ENCODE peak calls at places on chromosomes 13 and 19, in seven cellular contexts. One of them, this sample, is unnamed. For H3K36me3, the result is how much of the 10 kb centered on the place peaks cover.

GRCh38 chr13:110984798-110985197 is 69.9 kb upstream of the ANKRD10 start:
- DNase-seq in psoas muscle: no peak
- DNase-seq in ovary: no peak
- DNase-seq in upper lobe of right lung: no peak
- DNase-seq in neural progenitor cell: no peak
- DNase-seq in cardiac muscle cell: no peak
- DNase-seq in suprapubic skin: no peak
- DNase-seq in this sample: no peak

GRCh38 chr13:59946924-59947323 is 216.8 kb downstream of the DIAPH3 start:
- DNase-seq in psoas muscle: no peak
- DNase-seq in ovary: no peak
- DNase-seq in upper lobe of right lung: no peak
- DNase-seq in neural progenitor cell: no peak
- DNase-seq in cardiac muscle cell: peak
- DNase-seq in suprapubic skin: no peak
- DNase-seq in this sample: no peak

GRCh38 chr13:79225487-79226232 is 180.4 kb downstream of the RBM26 start:
- DNase-seq in psoas muscle: no peak
- DNase-seq in ovary: no peak
- DNase-seq in upper lobe of right lung: no peak
- DNase-seq in neural progenitor cell: no peak
- DNase-seq in cardiac muscle cell: no peak
- DNase-seq in suprapubic skin: no peak
- DNase-seq in this sample: no peak

GRCh38 chr19:33486936-33487793 is 34.4 kb downstream of the PEPD start:
- DNase-seq in psoas muscle: no peak
- DNase-seq in ovary: no peak
- DNase-seq in upper lobe of right lung: peak
- DNase-seq in neural progenitor cell: no peak
- DNase-seq in cardiac muscle cell: no peak
- DNase-seq in suprapubic skin: peak
- DNase-seq in this sample: no peak

GRCh38 chr19:38634757-38635482 is 12.5 kb upstream of the ACTN4 start:
- DNase-seq in psoas muscle: peak
- DNase-seq in ovary: peak
- DNase-seq in upper lobe of right lung: peak
- DNase-seq in neural progenitor cell: peak
- DNase-seq in cardiac muscle cell: peak
- DNase-seq in suprapubic skin: peak
- DNase-seq in this sample: peak

GRCh38 chr13:79869326-79869725 is 388.4 kb downstream of the NDFIP2 start:
- DNase-seq in psoas muscle: no peak
- DNase-seq in ovary: no peak
- DNase-seq in upper lobe of right lung: no peak
- DNase-seq in neural progenitor cell: no peak
- DNase-seq in cardiac muscle cell: no peak
- DNase-seq in suprapubic skin: no peak
- DNase-seq in this sample: no peak

GRCh38 chr19:5036733-5037681 is 68.1 kb downstream of the KDM4B start:
- DNase-seq in psoas muscle: peak
- DNase-seq in ovary: peak
- DNase-seq in upper lobe of right lung: no peak
- DNase-seq in neural progenitor cell: no peak
- DNase-seq in cardiac muscle cell: peak
- DNase-seq in suprapubic skin: no peak
- DNase-seq in this sample: no peak

GRCh38 chr19:38718747-38719543 is 25.3 kb downstream of the CAPN12 start:
- DNase-seq in psoas muscle: peak
- DNase-seq in ovary: peak
- DNase-seq in upper lobe of right lung: peak
- DNase-seq in neural progenitor cell: peak
- DNase-seq in cardiac muscle cell: peak
- DNase-seq in suprapubic skin: no peak
- DNase-seq in this sample: no peak

GRCh38 chr13:87669379-87669978 is 1.7 kb upstream of the SLITRK5 start:
- DNase-seq in psoas muscle: no peak
- DNase-seq in ovary: no peak
- DNase-seq in upper lobe of right lung: no peak
- DNase-seq in neural progenitor cell: peak
- DNase-seq in cardiac muscle cell: peak
- DNase-seq in suprapubic skin: no peak
- DNase-seq in this sample: peak

GRCh38 chr19:17775245-17775927 is 19.6 kb upstream of the B3GNT3 start:
- DNase-seq in psoas muscle: no peak
- DNase-seq in ovary: no peak
- DNase-seq in upper lobe of right lung: no peak
- DNase-seq in neural progenitor cell: peak
- DNase-seq in cardiac muscle cell: peak
- DNase-seq in suprapubic skin: no peak
- DNase-seq in this sample: no peak

GRCh38 chr19:57103573-57104277 is 16.1 kb upstream of the USP29 start:
- DNase-seq in psoas muscle: peak
- DNase-seq in ovary: peak
- DNase-seq in upper lobe of right lung: no peak
- DNase-seq in neural progenitor cell: peak
- DNase-seq in cardiac muscle cell: peak
- DNase-seq in suprapubic skin: no peak
- DNase-seq in this sample: peak

GRCh38 chr13:38697197-38697596 is 10.3 kb downstream of the FREM2 start:
- DNase-seq in psoas muscle: no peak
- DNase-seq in ovary: no peak
- DNase-seq in upper lobe of right lung: no peak
- DNase-seq in neural progenitor cell: no peak
- DNase-seq in cardiac muscle cell: no peak
- DNase-seq in suprapubic skin: no peak
- DNase-seq in this sample: no peak

GRCh38 chr13:110298221-110298565 is 8.8 kb downstream of the COL4A1 start:
- DNase-seq in psoas muscle: no peak
- DNase-seq in ovary: no peak
- DNase-seq in upper lobe of right lung: no peak
- DNase-seq in neural progenitor cell: no peak
- DNase-seq in cardiac muscle cell: no peak
- DNase-seq in suprapubic skin: no peak
- DNase-seq in this sample: no peak

GRCh38 chr13:59145381-59145780 is 1018.3 kb downstream of the DIAPH3 start:
- DNase-seq in psoas muscle: no peak
- DNase-seq in ovary: no peak
- DNase-seq in upper lobe of right lung: no peak
- DNase-seq in neural progenitor cell: no peak
- DNase-seq in cardiac muscle cell: no peak
- DNase-seq in suprapubic skin: no peak
- DNase-seq in this sample: no peak

GRCh38 chr13:42612021-42612765 is 38.2 kb downstream of the TNFSF11 start:
- DNase-seq in psoas muscle: no peak
- DNase-seq in ovary: no peak
- DNase-seq in upper lobe of right lung: no peak
- DNase-seq in neural progenitor cell: no peak
- DNase-seq in cardiac muscle cell: no peak
- DNase-seq in suprapubic skin: no peak
- DNase-seq in this sample: no peak

GRCh38 chr13:87274209-87274819 is 396.9 kb upstream of the SLITRK5 start:
- DNase-seq in psoas muscle: no peak
- DNase-seq in ovary: no peak
- DNase-seq in upper lobe of right lung: no peak
- DNase-seq in neural progenitor cell: peak
- DNase-seq in cardiac muscle cell: peak
- DNase-seq in suprapubic skin: no peak
- DNase-seq in this sample: no peak

GRCh38 chr13:98143601-98144500 is 957 bp downstream of the FARP1 start:
- DNase-seq in psoas muscle: peak
- DNase-seq in ovary: peak
- DNase-seq in upper lobe of right lung: peak
- DNase-seq in neural progenitor cell: peak
- DNase-seq in cardiac muscle cell: peak
- DNase-seq in suprapubic skin: no peak
- DNase-seq in this sample: no peak

GRCh38 chr13:30128095-30128494 is 179.3 kb downstream of the KATNAL1 start:
- DNase-seq in psoas muscle: no peak
- DNase-seq in ovary: no peak
- DNase-seq in upper lobe of right lung: no peak
- DNase-seq in neural progenitor cell: no peak
- DNase-seq in cardiac muscle cell: peak
- DNase-seq in suprapubic skin: no peak
- DNase-seq in this sample: no peak

GRCh38 chr13:76954568-76954967 is 6.3 kb downstream of the ACOD1 start:
- DNase-seq in psoas muscle: no peak
- DNase-seq in ovary: no peak
- DNase-seq in upper lobe of right lung: no peak
- DNase-seq in neural progenitor cell: no peak
- DNase-seq in cardiac muscle cell: no peak
- DNase-seq in suprapubic skin: no peak
- DNase-seq in this sample: no peak

GRCh38 chr19:47186337-47187022 is 44.5 kb downstream of the BBC3 start:
- DNase-seq in psoas muscle: no peak
- DNase-seq in ovary: no peak
- DNase-seq in upper lobe of right lung: no peak
- DNase-seq in neural progenitor cell: no peak
- DNase-seq in cardiac muscle cell: no peak
- DNase-seq in suprapubic skin: no peak
- DNase-seq in this sample: peak

GRCh38 chr13:109787135-109787954 is 962 bp upstream of the IRS2 start:
- DNase-seq in psoas muscle: peak
- DNase-seq in ovary: peak
- DNase-seq in upper lobe of right lung: peak
- DNase-seq in neural progenitor cell: peak
- DNase-seq in cardiac muscle cell: peak
- DNase-seq in suprapubic skin: peak
- DNase-seq in this sample: peak

GRCh38 chr13:52010890-52011689 is at the start of gene ATP7B:
- DNase-seq in psoas muscle: no peak
- DNase-seq in ovary: no peak
- DNase-seq in upper lobe of right lung: no peak
- DNase-seq in neural progenitor cell: peak
- DNase-seq in cardiac muscle cell: peak
- DNase-seq in suprapubic skin: peak
- DNase-seq in this sample: no peak

GRCh38 chr13:67792151-67792665 is 562.1 kb upstream of the PCDH9 start:
- DNase-seq in psoas muscle: no peak
- DNase-seq in ovary: no peak
- DNase-seq in upper lobe of right lung: no peak
- DNase-seq in neural progenitor cell: no peak
- DNase-seq in cardiac muscle cell: no peak
- DNase-seq in suprapubic skin: no peak
- DNase-seq in this sample: no peak

GRCh38 chr13:38763446-38764381 is 76.8 kb downstream of the FREM2 start:
- DNase-seq in psoas muscle: no peak
- DNase-seq in ovary: no peak
- DNase-seq in upper lobe of right lung: no peak
- DNase-seq in neural progenitor cell: peak
- DNase-seq in cardiac muscle cell: peak
- DNase-seq in suprapubic skin: no peak
- DNase-seq in this sample: no peak

GRCh38 chr13:76729690-76730089 is 156.5 kb downstream of the KCTD12 start:
- DNase-seq in psoas muscle: no peak
- DNase-seq in ovary: no peak
- DNase-seq in upper lobe of right lung: no peak
- DNase-seq in neural progenitor cell: no peak
- DNase-seq in cardiac muscle cell: no peak
- DNase-seq in suprapubic skin: no peak
- DNase-seq in this sample: no peak

GRCh38 chr19:19138110-19138981 is at the start of gene TMEM161A:
- DNase-seq in psoas muscle: peak
- DNase-seq in ovary: peak
- DNase-seq in upper lobe of right lung: peak
- DNase-seq in neural progenitor cell: peak
- DNase-seq in cardiac muscle cell: peak
- DNase-seq in suprapubic skin: peak
- DNase-seq in this sample: peak
- H3K27ac ChIP-seq in psoas muscle: peak
- H3K27ac ChIP-seq in ovary: no peak
- H3K27ac ChIP-seq in upper lobe of right lung: peak
- H3K27ac ChIP-seq in neural progenitor cell: no peak
- H3K27ac ChIP-seq in cardiac muscle cell: peak
- H3K27ac ChIP-seq in suprapubic skin: no peak
- H3K27ac ChIP-seq in this sample: peak

GRCh38 chr19:10913716-10914340 is 14.6 kb downstream of the YIPF2 start:
- DNase-seq in psoas muscle: no peak
- DNase-seq in ovary: no peak
- DNase-seq in upper lobe of right lung: no peak
- DNase-seq in neural progenitor cell: no peak
- DNase-seq in cardiac muscle cell: no peak
- DNase-seq in suprapubic skin: no peak
- DNase-seq in this sample: no peak
- H3K36me3 ChIP-seq in psoas muscle: half or more
- H3K36me3 ChIP-seq in ovary: under half
- H3K36me3 ChIP-seq in upper lobe of right lung: half or more
- H3K36me3 ChIP-seq in neural progenitor cell: under half
- H3K36me3 ChIP-seq in cardiac muscle cell: under half
- H3K36me3 ChIP-seq in suprapubic skin: half or more
- H3K36me3 ChIP-seq in this sample: under half

GRCh38 chr19:6076675-6077463 is 33.4 kb downstream of the RFX2 start:
- DNase-seq in psoas muscle: peak
- DNase-seq in ovary: peak
- DNase-seq in upper lobe of right lung: no peak
- DNase-seq in neural progenitor cell: no peak
- DNase-seq in cardiac muscle cell: peak
- DNase-seq in suprapubic skin: peak
- DNase-seq in this sample: no peak
- H3K27ac ChIP-seq in psoas muscle: peak
- H3K27ac ChIP-seq in ovary: no peak
- H3K27ac ChIP-seq in upper lobe of right lung: peak
- H3K27ac ChIP-seq in neural progenitor cell: no peak
- H3K27ac ChIP-seq in cardiac muscle cell: no peak
- H3K27ac ChIP-seq in suprapubic skin: peak
- H3K27ac ChIP-seq in this sample: no peak

GRCh38 chr19:2035590-2035991 is 15.5 kb downstream of the MKNK2 start:
- DNase-seq in psoas muscle: no peak
- DNase-seq in ovary: peak
- DNase-seq in upper lobe of right lung: peak
- DNase-seq in neural progenitor cell: peak
- DNase-seq in cardiac muscle cell: no peak
- DNase-seq in suprapubic skin: peak
- DNase-seq in this sample: no peak

GRCh38 chr19:2034729-2035589 is 16.1 kb downstream of the MKNK2 start:
- DNase-seq in psoas muscle: peak
- DNase-seq in ovary: peak
- DNase-seq in upper lobe of right lung: peak
- DNase-seq in neural progenitor cell: peak
- DNase-seq in cardiac muscle cell: peak
- DNase-seq in suprapubic skin: peak
- DNase-seq in this sample: peak

GRCh38 chr19:2037676-2038255 is 13.3 kb downstream of the MKNK2 start:
- DNase-seq in psoas muscle: no peak
- DNase-seq in ovary: peak
- DNase-seq in upper lobe of right lung: peak
- DNase-seq in neural progenitor cell: no peak
- DNase-seq in cardiac muscle cell: no peak
- DNase-seq in suprapubic skin: no peak
- DNase-seq in this sample: no peak

GRCh38 chr19:2038284-2039081 is 12.6 kb downstream of the MKNK2 start:
- DNase-seq in psoas muscle: no peak
- DNase-seq in ovary: peak
- DNase-seq in upper lobe of right lung: peak
- DNase-seq in neural progenitor cell: no peak
- DNase-seq in cardiac muscle cell: no peak
- DNase-seq in suprapubic skin: peak
- DNase-seq in this sample: no peak

DNA sequence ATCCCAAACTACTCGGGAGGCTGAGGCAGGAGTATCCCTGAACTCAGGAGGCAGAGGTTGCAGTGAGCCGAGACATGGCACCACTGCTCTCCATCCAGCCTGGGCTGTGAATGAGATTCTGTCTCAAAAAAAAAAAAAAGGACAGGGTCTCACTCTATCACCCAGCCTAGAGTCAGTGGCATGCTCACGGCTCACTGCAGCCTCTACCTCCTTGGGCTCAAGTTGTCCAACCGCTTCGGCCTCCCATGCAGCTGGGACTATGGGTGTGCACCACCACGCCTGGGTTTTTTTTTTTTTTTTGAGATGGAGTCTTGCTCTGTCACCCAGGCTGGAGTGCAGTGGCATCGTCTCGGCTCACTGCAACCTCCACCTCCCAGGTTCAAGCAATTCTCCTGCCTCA is 14.6 kb downstream of the MKNK2 start:
- DNase-seq in psoas muscle: no peak
- DNase-seq in ovary: no peak
- DNase-seq in upper lobe of right lung: no peak
- DNase-seq in neural progenitor cell: no peak
- DNase-seq in cardiac muscle cell: no peak
- DNase-seq in suprapubic skin: no peak
- DNase-seq in this sample: no peak
- H3K36me3 ChIP-seq in psoas muscle: under half
- H3K36me3 ChIP-seq in ovary: under half
- H3K36me3 ChIP-seq in upper lobe of right lung: under half
- H3K36me3 ChIP-seq in neural progenitor cell: under half
- H3K36me3 ChIP-seq in cardiac muscle cell: under half
- H3K36me3 ChIP-seq in suprapubic skin: under half
- H3K36me3 ChIP-seq in this sample: under half

This sample was measured in CD4-positive, CD25-positive, alpha-beta regulatory T cell.